ENCODE peak calls at places on chromosomes 3 and 15, in nine cellular contexts. D is heart left ventricle, T is thyroid gland, P is lower leg skin, K is IMR-90, X is uterus, Z is A549, L is transverse colon, H is tibial nerve. C is an unnamed sample.

GRCh38 chr15:80489030-80489594 is 84.9 kb downstream of the ARNT2 start:
- DNase-seq in Z (no peak), X (no peak), P (no peak), H (no peak), L (no peak), T (no peak), D (no peak), K (peak), C (no peak)

GRCh38 chr3:115999598-115999997 is 376.3 kb downstream of the GAP43 start:
- DNase-seq in Z (no peak), K (peak), D (no peak), X (no peak), L (no peak), P (no peak), H (no peak), T (no peak), C (no peak)

GRCh38 chr3:78736863-78737262 is 1030.9 kb downstream of the ROBO1 start:
- DNase-seq in X (no peak), D (no peak), T (no peak), Z (no peak), H (no peak), P (no peak), K (peak), L (no peak), C (no peak)

GRCh38 chr3:80338366-80338765 is 570.6 kb upstream of the ROBO1 start:
- DNase-seq in X (no peak), P (no peak), L (no peak), T (no peak), K (no peak), Z (no peak), D (no peak), H (no peak), C (no peak)

GRCh38 chr3:146558811-146559210 is 14.4 kb upstream of the PLSCR1 start:
- DNase-seq in K (no peak), D (no peak), T (no peak), P (no peak), L (no peak), H (no peak), X (no peak), Z (no peak), C (no peak)

GRCh38 chr15:97235285-97235985 is 725.1 kb upstream of the ARRDC4 start:
- DNase-seq in K (peak), Z (peak), P (no peak), D (no peak), X (peak), H (peak), L (peak), T (peak), C (peak)

GRCh38 chr3:140219161-140219745 is 284.3 kb downstream of the CLSTN2 start:
- DNase-seq in X (no peak), K (no peak), P (no peak), H (no peak), L (no peak), T (no peak), D (no peak), Z (no peak), C (no peak)

GRCh38 chr15:70062321-70062956 is 35.3 kb downstream of the TLE3 start:
- DNase-seq in Z (no peak), K (peak), X (peak), L (peak), D (peak), P (peak), H (peak), T (peak), C (no peak)

GRCh38 chr3:181851063-181851462 is 139.3 kb downstream of the SOX2 start:
- DNase-seq in L (no peak), T (no peak), P (no peak), K (no peak), H (no peak), D (no peak), X (no peak), Z (no peak), C (no peak)

GRCh38 chr15:41648097-41648496 is 12.1 kb upstream of the MGA start:
- DNase-seq in P (no peak), H (no peak), D (no peak), Z (no peak), X (no peak), L (no peak), K (no peak), T (no peak), C (no peak)

GRCh38 chr3:5442786-5443138 is 255.3 kb downstream of the EDEM1 start:
- DNase-seq in K (no peak), X (no peak), H (no peak), Z (no peak), D (no peak), P (no peak), L (no peak), T (no peak), C (no peak)

GRCh38 chr3:143172313-143173054 is 52.9 kb downstream of the CHST2 start:
- DNase-seq in X (no peak), P (no peak), D (no peak), K (no peak), Z (no peak), T (no peak), H (no peak), L (no peak), C (no peak)

GRCh38 chr15:100308222-100309007 is 33.4 kb downstream of the ADAMTS17 start:
- DNase-seq in H (no peak), X (peak), Z (no peak), L (no peak), T (no peak), P (no peak), D (no peak), K (no peak), C (no peak)

DNA sequence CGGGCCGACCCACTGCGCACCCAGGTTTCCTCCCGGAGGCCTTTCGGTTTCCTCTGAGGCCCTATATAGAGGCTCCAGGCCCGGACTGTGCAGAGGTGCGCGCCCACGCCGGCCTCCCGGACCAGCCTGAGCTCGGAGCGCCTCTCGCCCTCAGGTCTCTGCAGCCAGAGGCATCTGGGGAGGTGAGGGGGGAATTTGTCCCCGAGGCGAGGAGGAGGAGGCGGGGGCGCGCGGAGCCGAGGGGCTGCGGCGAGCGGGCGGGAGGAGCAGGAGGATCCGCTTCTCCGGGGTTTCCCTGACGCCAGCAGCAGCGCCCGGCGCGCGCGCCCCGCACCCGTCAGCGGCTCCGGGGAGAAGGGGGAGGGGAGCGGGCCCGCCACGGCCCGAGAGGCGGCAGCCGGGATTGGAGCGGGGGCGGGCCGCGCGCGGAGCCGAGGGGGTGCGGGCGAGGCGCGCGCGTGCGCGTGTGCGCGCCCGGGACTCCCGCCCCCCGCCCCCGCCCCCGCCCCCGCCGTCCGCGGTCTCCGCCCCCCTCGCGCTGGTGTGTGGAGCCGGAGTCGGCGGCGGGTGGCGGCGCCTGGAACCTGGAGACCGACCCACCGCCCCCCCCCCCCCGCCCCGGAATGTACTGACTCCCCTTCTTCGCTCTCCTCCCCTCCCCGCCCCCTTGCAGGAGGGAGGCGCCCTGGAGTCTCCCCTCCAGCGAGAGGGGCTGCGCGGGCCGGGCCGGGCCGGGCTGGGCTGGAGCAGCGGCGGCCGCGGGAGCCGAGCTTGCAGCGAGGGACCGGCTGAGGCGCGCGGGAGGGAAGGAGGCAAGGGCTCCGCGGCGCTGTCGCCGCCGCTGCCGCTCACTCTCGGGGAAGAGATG is at the start of gene NEO1:
- DNase-seq in Z (peak), P (peak), K (peak), D (peak), X (peak), L (peak), H (peak), T (peak), C (peak)
- TF ChIP-seq POLR2A in Z (peak), P (no peak), K (no peak), D (peak), X (no peak), L (peak), H (no peak), T (no peak), C (no peak)

DNA sequence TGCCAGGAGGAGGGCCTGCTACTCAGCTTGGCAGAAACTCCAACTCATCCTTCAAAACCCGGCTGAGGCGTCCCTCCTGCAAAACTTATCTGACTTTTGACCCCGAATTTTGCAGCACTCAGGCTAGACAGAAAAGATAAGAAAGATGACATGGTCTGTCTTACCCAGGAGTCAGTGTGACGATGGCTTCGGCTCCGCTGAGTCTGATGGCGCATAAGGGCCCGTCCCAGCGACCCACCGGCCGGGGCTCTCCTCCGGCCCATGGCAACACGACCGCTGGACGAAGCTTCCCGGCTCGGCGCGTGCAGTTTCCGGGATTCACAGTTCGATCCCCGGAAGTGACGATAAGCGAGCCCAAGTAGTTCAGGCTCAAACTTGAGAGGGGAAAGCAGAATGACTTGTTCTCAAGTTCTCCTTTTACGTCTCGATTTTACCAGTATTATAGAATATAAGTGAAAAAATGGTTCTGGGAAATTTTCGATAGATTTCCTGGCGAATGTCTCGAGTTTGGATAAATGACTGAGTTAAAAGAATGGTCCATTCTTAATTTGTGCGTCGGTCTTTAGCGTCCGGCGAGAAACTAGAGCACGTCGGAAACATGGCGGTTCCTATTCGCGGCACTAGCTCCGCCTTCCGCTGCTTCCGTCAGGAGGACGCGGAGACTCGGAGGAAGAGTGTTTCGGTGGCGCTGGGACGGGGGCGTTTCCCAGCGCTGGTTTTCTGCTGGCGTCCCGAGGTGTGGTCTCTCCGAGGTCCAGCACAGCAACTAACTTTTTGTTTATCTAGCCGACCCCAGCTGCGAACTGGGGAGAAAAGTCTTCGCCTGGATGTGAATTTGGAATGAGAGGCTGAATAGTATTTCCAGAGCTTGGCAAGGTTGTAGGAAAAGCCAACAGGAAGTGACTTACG is at the start of gene LSG1:
- DNase-seq in D (peak), K (peak), Z (peak), H (peak), P (peak), L (peak), X (peak), T (peak), C (peak)
- TF ChIP-seq POLR2A in D (peak), K (peak), Z (peak), H (no peak), P (no peak), L (peak), X (no peak), T (no peak), C (peak)

DNA sequence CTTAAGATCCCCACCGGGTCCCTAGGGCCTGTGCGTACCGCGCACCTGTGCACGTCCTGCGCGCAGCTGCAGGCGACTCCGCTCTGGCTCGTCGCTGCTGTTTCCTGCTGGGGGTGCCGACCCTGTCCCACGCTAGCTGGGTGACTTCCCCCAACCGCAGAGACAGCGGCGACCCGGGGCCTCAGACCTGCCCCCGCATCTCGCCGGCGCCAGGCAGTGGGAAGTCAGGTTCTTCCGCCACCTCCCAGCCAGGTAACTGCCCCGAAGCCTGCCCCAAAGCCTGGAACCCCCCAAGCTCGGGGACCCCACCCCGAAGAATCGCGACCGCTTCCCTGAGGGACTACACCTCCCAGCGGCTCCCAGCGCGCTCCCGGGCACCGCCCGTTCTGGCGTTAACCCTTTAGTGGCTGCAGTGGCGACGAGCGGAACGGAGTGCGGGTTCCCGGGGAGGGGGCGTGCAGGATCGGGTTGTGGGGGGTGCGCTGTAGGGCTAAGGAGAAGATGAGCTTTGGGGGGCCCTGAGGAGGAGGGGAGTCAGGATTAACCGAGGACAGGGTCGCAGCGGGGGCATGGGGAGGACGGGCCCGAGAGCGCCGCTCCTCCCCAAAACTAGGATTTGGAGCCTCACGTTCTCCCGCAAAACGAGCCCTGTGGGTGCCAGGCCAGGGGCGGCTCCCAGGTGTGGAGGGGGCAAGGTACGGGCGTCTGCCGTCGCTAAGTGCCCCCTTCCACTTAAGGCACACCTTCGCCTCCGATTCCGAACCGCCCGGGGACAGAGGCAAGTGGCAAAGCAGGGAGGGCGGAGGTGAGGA is 589 bp downstream of the NEIL1 start:
- DNase-seq in H (no peak), D (peak), P (peak), X (peak), K (no peak), T (peak), Z (peak), L (peak), C (peak)
- TF ChIP-seq POLR2A in H (no peak), D (no peak), P (no peak), X (no peak), K (no peak), T (no peak), Z (no peak), L (no peak), C (no peak)

DNA sequence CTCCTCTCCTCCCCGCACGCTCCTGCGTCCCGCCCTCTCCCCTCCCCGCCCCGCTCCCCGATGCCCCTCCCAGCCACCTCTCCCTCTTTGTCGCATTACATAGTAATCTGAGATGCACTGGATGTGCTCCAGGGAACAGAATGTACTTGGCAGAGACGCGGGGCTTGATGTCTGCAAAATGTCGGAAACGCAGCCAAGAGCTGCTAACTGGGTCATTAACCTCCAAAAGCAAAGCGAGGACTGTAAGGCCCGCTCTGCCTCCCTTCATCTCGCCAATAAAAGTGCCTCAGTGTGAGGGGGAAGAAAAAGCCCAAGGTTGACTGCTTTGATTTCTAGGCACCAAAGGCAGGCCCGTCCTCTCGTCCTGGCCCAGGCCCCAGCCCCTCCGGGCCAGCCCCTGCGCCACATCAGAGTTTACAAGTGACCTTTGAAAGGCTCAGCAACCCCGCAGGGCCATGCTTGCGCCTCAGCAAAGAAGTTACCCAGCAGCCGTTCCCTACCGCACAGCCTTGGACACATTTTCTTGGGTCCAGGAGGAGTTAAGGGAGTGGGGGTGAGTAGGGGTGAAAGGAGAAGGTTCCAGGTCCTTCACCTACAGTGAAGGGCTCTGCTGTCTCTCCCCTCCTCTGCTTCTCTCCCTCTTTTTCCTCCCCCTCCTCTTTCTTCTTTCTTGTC is 223.7 kb upstream of the TPRG1 start:
- DNase-seq in D (peak), K (peak), Z (peak), L (peak), P (peak), T (peak), X (peak), H (peak), C (no peak)
- TF ChIP-seq POLR2A in D (peak), K (no peak), Z (no peak), L (peak), P (no peak), T (no peak), X (no peak), H (no peak), C (no peak)

C was measured in erythroblast.